ENCODE peak calls at places on chromosomes 5 and 9, in six cellular contexts. M is ovary, P is OCI-LY7, E is B cell, N is A549, S is IMR-90. A is an unnamed sample.

GRCh38 chr9:68610016-68610415 is 69.3 kb upstream of the TMEM252 start:
- DNase-seq in P (no peak), N (no peak), E (no peak), M (no peak), S (no peak), A (no peak)

GRCh38 chr5:76953551-76954382 is 922 bp downstream of the CRHBP start:
- DNase-seq in M (no peak), S (no peak), P (no peak), N (peak), E (no peak), A (no peak)

GRCh38 chr5:59104400-59105117 is 521.7 kb downstream of the RAB3C start:
- DNase-seq in E (no peak), P (no peak), S (no peak), M (no peak), N (peak), A (no peak)

GRCh38 chr5:177025139-177025538 is 2.6 kb downstream of the ZNF346 start:
- DNase-seq in M (no peak), E (no peak), P (no peak), S (no peak), N (no peak), A (no peak)

GRCh38 chr5:52262844-52263243 is 524.9 kb upstream of the ITGA1 start:
- DNase-seq in E (no peak), N (no peak), P (no peak), S (no peak), M (no peak), A (no peak)

GRCh38 chr9:89814340-89815040 is 209.7 kb downstream of the GADD45G start:
- DNase-seq in E (no peak), N (no peak), M (no peak), P (peak), S (peak), A (peak)

GRCh38 chr5:160262151-160262550 is 32.8 kb downstream of the FABP6 start:
- DNase-seq in P (no peak), E (no peak), S (no peak), N (no peak), M (no peak), A (no peak)

GRCh38 chr9:6598249-6598725 is 47.2 kb downstream of the GLDC start:
- DNase-seq in M (no peak), S (peak), N (no peak), P (no peak), E (no peak), A (no peak)

GRCh38 chr5:35811108-35811741 is 45.5 kb upstream of the IL7R start:
- DNase-seq in E (no peak), M (no peak), P (no peak), S (peak), N (no peak), A (no peak)

GRCh38 chr9:109401169-109401989 is 80.5 kb upstream of the EPB41L4B start:
- DNase-seq in N (peak), M (peak), P (peak), E (no peak), S (peak), A (peak)

GRCh38 chr5:133404724-133405123 is 207.6 kb downstream of the FSTL4 start:
- DNase-seq in M (no peak), N (peak), P (no peak), E (no peak), S (no peak), A (peak)

GRCh38 chr5:76165029-76165428 is 81.8 kb downstream of the SV2C start:
- DNase-seq in P (no peak), E (no peak), N (no peak), S (no peak), M (no peak), A (no peak)

GRCh38 chr5:15008476-15008875 is 136.9 kb upstream of the ANKH start:
- DNase-seq in N (peak), M (peak), E (no peak), S (peak), P (no peak), A (peak)

GRCh38 chr9:107600060-107600573 is 110.5 kb upstream of the KLF4 start:
- DNase-seq in P (no peak), N (no peak), M (peak), S (no peak), E (no peak), A (no peak)

GRCh38 chr5:137236266-137236665 is 262.9 kb downstream of the SPOCK1 start:
- DNase-seq in S (no peak), E (no peak), N (no peak), M (no peak), P (no peak), A (no peak)

GRCh38 chr9:38339087-38339486 is 53.4 kb upstream of the ALDH1B1 start:
- DNase-seq in P (no peak), E (no peak), S (peak), M (no peak), N (no peak), A (no peak)

GRCh38 chr5:116441223-116441622 is 133.4 kb downstream of the SEMA6A start:
- DNase-seq in E (no peak), P (no peak), M (no peak), S (no peak), N (no peak), A (no peak)

DNA sequence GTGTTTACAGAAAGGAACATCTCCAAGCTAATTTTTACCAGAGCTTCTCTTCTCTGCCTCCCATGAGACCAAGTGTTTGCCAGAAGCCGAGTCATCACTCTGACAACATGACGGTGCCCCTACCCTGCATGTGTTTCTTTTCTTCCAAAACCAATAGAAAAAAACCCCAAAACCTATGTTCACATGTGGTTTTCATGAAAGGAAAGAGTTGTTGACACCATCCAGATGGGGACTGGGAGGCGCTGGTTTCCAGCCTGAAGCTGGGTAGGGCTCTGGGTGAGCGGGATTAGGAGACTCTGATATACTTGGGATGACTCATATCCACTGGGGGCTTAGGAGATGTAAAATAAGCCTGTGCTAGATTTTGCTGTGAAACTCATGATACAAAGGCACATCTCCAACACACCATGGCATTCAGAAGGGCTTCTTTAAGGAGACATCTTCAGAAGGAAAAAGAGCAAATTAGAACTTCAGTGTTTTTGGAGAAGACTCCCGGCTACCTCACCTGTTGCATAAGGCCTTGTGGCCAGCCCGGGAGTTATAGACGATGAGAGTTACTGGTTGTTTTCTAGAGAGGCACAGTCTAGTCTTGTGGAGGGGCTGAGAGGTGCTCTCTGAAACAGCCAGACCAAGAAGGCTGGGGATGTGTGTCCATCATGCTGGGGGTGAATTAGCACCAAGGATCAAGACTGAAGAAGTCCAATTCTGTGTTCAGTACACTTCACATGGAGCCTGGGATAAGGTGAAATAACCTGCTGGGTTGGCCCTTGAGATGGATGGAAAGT is 108.9 kb upstream of the LHFPL2 start:
- DNase-seq in M (no peak), E (no peak), P (no peak), N (peak), S (peak), A (no peak)
- TF ChIP-seq CTCF in M (no peak), E (no peak), P (no peak), N (no peak), S (no peak), A (no peak)

GRCh38 chr5:149265559-149265958 is 6.1 kb upstream of the AFAP1L1 start:
- DNase-seq in S (peak), N (peak), P (no peak), M (no peak), E (no peak), A (no peak)
- TF ChIP-seq CTCF in S (peak), N (peak), P (peak), M (no peak), E (no peak), A (no peak)

DNA sequence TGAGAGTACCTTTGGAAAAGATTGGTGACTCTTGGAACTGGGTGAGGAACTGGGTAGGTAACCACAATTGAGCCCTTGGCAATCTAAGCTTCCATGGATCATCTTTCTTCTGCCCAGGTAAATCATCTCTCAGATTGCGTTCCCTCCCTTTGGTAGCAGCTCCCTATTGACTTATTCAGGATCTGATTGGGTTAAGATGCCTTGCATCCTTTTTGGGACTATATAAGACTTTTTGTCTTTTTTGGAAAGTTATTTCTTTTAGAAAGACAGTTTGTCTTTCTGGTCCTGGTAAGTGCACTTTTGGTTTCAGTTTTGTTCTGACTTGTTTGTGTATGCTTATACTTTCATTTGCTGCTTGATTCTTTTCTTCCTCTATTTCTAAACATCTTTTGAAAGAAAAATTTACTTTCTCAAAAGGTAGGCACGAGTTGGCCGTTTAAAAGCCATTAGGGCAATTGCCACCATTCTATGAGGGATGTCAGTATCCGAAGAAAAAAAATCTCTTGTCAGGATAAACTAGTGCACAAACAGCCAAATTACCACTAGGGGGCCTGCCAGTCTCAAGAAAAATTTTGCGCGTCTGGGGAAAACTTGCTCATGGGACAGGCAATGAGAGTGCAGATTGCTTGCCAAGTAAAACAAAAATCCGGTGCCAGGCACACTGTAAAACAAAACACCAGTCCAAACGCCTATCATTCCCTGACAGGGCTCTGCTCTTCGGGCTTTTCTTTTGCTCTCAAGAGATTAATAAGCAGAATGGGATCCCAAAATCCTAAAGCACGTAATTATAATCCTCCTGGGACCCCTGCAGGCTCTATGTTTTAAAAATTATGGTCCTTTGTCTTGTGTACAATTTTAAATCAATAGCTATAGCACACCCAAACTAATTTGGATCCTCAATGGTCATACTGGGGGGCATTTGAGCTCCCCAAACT is 12.8 kb downstream of the OR1J1 start:
- DNase-seq in P (peak), E (peak), N (peak), S (peak), M (peak), A (peak)
- TF ChIP-seq CTCF in P (peak), E (peak), N (peak), S (peak), M (peak), A (peak)

GRCh38 chr5:140690941-140691924 is at the start of the genes HARS1 and HARS2:
- DNase-seq in P (peak), E (peak), S (peak), N (peak), M (peak), A (peak)
- TF ChIP-seq CTCF in P (no peak), E (no peak), S (peak), N (no peak), M (no peak), A (no peak)

DNA sequence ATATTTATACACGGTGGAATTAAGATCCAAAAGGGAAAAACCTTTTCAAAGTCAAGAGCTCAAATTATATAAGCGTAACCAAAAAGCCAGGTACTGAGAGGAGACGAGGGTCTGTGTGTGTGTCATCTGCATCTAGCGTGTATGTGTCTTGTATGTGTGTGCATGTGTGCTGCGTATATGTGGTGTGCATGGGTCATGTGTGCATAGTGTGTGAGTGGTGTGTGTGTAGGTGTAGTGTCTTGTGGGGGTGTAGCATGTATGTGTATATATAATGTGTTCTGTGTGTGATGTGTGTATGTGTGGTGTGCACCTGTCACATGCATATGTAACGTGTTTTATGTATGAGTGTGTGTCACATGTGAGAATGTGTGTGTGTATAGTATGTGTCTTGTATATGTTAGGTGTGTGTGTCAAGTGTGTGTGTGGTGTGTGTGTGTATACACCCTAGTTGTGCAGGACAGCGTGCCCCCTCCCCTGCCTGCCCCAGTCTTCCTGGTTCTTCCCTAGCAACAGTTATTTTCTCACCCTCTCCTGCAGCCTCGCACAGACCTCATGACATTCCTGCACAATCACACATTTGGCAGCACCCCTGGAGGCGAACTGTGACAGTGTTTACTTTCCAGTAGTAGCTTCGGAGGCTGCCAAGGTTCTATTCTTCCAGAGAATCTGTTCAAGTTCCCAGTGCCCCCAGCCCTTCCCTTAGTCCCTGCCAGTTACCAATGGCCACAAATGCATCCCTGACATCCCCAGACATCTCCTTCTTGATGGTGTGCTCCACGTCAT is 27.1 kb upstream of the TNIP1 start:
- DNase-seq in M (no peak), N (no peak), E (no peak), S (peak), P (no peak), A (no peak)
- TF ChIP-seq CTCF in M (no peak), N (no peak), E (no peak), S (no peak), P (no peak), A (no peak)

DNA sequence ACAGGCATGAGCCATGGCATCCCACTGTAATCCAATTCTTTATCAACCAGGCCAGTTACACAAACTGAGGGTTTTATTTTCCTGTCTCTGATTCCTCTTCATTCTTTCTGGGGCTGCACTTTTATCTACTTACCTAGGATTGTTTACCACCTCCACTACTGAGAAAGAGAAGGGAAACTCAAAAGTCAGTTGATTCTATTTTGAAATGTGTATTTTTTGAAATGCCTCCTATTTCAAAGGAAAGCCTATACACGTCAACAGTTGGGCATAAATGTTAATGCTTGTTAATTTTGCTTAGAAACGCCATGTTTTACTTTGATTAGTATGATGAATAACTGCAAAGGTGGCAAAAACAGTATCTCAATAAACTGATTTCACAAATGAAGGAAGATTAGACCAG is 92.5 kb downstream of the MLLT3 start:
- DNase-seq in P (no peak), N (no peak), E (no peak), S (no peak), M (no peak), A (no peak)
- TF ChIP-seq CTCF in P (no peak), N (no peak), E (no peak), S (no peak), M (no peak), A (no peak)

GRCh38 chr5:172370648-172371248 is 83.6 kb downstream of the SH3PXD2B start:
- DNase-seq in P (peak), E (no peak), N (peak), S (peak), M (no peak), A (no peak)
- TF ChIP-seq CTCF in P (peak), E (peak), N (peak), S (peak), M (peak), A (no peak)

GRCh38 chr9:92345582-92345981 is 19.8 kb downstream of the CENPP start:
- DNase-seq in P (no peak), N (no peak), M (no peak), E (no peak), S (no peak), A (no peak)

GRCh38 chr9:92341578-92341977 is 15.8 kb downstream of the CENPP start:
- DNase-seq in S (no peak), P (no peak), N (no peak), M (no peak), E (no peak), A (no peak)

GRCh38 chr9:92342825-92343488 is 17.2 kb downstream of the CENPP start:
- DNase-seq in N (no peak), P (no peak), E (no peak), M (no peak), S (peak), A (no peak)
- TF ChIP-seq CTCF in N (peak), P (peak), E (no peak), M (no peak), S (peak), A (no peak)